ENCODE peak calls at places on chromosomes 4 and X, in five cellular contexts. One of them, this sample, is unnamed.

GRCh38 chr4:185734214-185734613 is 77.8 kb downstream of the SORBS2 start:
- DNase-seq in upper lobe of left lung: no peak
- DNase-seq in cardiac muscle cell: no peak
- DNase-seq in suprapubic skin: no peak
- DNase-seq in stomach: no peak
- DNase-seq in this sample: no peak

GRCh38 chr4:61201562-61202099 is 1.5 kb downstream of the ADGRL3 start:
- DNase-seq in upper lobe of left lung: peak; percentile 77
- DNase-seq in cardiac muscle cell: peak; percentile 12
- DNase-seq in suprapubic skin: peak; percentile 55
- DNase-seq in stomach: no peak
- DNase-seq in this sample: no peak

GRCh38 chr4:108276690-108277089 is 108.0 kb upstream of the LEF1 start:
- DNase-seq in upper lobe of left lung: no peak
- DNase-seq in cardiac muscle cell: no peak
- DNase-seq in suprapubic skin: no peak
- DNase-seq in stomach: no peak
- DNase-seq in this sample: no peak

GRCh38 chr4:168437192-168437938 is 42.9 kb downstream of the DDX60L start:
- DNase-seq in upper lobe of left lung: no peak
- DNase-seq in cardiac muscle cell: no peak
- DNase-seq in suprapubic skin: no peak
- DNase-seq in stomach: no peak
- DNase-seq in this sample: no peak

GRCh38 chr4:145170209-145170608 is 10.2 kb downstream of the OTUD4 start:
- DNase-seq in upper lobe of left lung: no peak
- DNase-seq in cardiac muscle cell: peak; percentile 23
- DNase-seq in suprapubic skin: no peak
- DNase-seq in stomach: no peak
- DNase-seq in this sample: no peak

GRCh38 chr4:126821152-126821551 is 811.6 kb upstream of the INTU start:
- DNase-seq in upper lobe of left lung: no peak
- DNase-seq in cardiac muscle cell: no peak
- DNase-seq in suprapubic skin: no peak
- DNase-seq in stomach: no peak
- DNase-seq in this sample: no peak

GRCh38 chr4:184168406-184169019 is 49.2 kb downstream of the ENPP6 start:
- DNase-seq in upper lobe of left lung: peak; percentile 96
- DNase-seq in cardiac muscle cell: peak; percentile 85
- DNase-seq in suprapubic skin: peak; percentile 78
- DNase-seq in stomach: peak; percentile 81
- DNase-seq in this sample: peak; percentile 22

GRCh38 chr4:16745009-16745408 is 153.4 kb downstream of the LDB2 start:
- DNase-seq in upper lobe of left lung: no peak
- DNase-seq in cardiac muscle cell: no peak
- DNase-seq in suprapubic skin: no peak
- DNase-seq in stomach: no peak
- DNase-seq in this sample: no peak

GRCh38 chr4:86891785-86892638 is at the start of gene C4orf36:
- DNase-seq in upper lobe of left lung: peak; percentile 93
- DNase-seq in cardiac muscle cell: peak; percentile 65
- DNase-seq in suprapubic skin: peak; percentile 88
- DNase-seq in stomach: peak; percentile 79
- DNase-seq in this sample: no peak

GRCh38 chrX:71533850-71534515 is 1.1 kb downstream of the OGT start:
- DNase-seq in upper lobe of left lung: no peak
- DNase-seq in cardiac muscle cell: peak; percentile 59
- DNase-seq in suprapubic skin: peak; percentile 75
- DNase-seq in stomach: peak; percentile 34
- DNase-seq in this sample: peak; percentile 38

GRCh38 chrX:107449490-107450175 is at the start of gene FRMPD3:
- DNase-seq in upper lobe of left lung: peak; percentile 70
- DNase-seq in cardiac muscle cell: peak; percentile 72
- DNase-seq in suprapubic skin: no peak
- DNase-seq in stomach: no peak
- DNase-seq in this sample: peak; percentile 2

GRCh38 chrX:110215411-110215810 is 102.5 kb downstream of the AMMECR1 start:
- DNase-seq in upper lobe of left lung: no peak
- DNase-seq in cardiac muscle cell: no peak
- DNase-seq in suprapubic skin: no peak
- DNase-seq in stomach: no peak
- DNase-seq in this sample: no peak

GRCh38 chr4:10761903-10762302 is 77.3 kb upstream of the CLNK start:
- DNase-seq in upper lobe of left lung: no peak
- DNase-seq in cardiac muscle cell: no peak
- DNase-seq in suprapubic skin: no peak
- DNase-seq in stomach: no peak
- DNase-seq in this sample: no peak

GRCh38 chr4:1380368-1381151 is 25.7 kb downstream of the NKX1-1 start:
- DNase-seq in upper lobe of left lung: peak; percentile 74
- DNase-seq in cardiac muscle cell: no peak
- DNase-seq in suprapubic skin: peak; percentile 49
- DNase-seq in stomach: no peak
- DNase-seq in this sample: no peak

GRCh38 chrX:109920325-109920724 is 82.6 kb upstream of the TMEM164 start:
- DNase-seq in upper lobe of left lung: no peak
- DNase-seq in cardiac muscle cell: no peak
- DNase-seq in suprapubic skin: no peak
- DNase-seq in stomach: no peak
- DNase-seq in this sample: no peak

GRCh38 chrX:71098302-71098701 is 2.7 kb downstream of the FOXO4 start:
- DNase-seq in upper lobe of left lung: no peak
- DNase-seq in cardiac muscle cell: peak; percentile 65
- DNase-seq in suprapubic skin: peak; percentile 75
- DNase-seq in stomach: peak; percentile 60
- DNase-seq in this sample: peak; percentile 79

GRCh38 chr4:80073362-80074008 is 456 bp upstream of the ANTXR2 start:
- DNase-seq in upper lobe of left lung: no peak
- DNase-seq in cardiac muscle cell: no peak
- DNase-seq in suprapubic skin: no peak
- DNase-seq in stomach: no peak
- DNase-seq in this sample: no peak

GRCh38 chr4:53321988-53322289 is 43.9 kb downstream of the SCFD2 start:
- DNase-seq in upper lobe of left lung: no peak
- DNase-seq in cardiac muscle cell: no peak
- DNase-seq in suprapubic skin: no peak
- DNase-seq in stomach: no peak
- DNase-seq in this sample: no peak

GRCh38 chr4:53322696-53323095 is 43.2 kb downstream of the SCFD2 start:
- DNase-seq in upper lobe of left lung: no peak
- DNase-seq in cardiac muscle cell: no peak
- DNase-seq in suprapubic skin: no peak
- DNase-seq in stomach: no peak
- DNase-seq in this sample: no peak

GRCh38 chr4:53326535-53326934 is 39.3 kb downstream of the SCFD2 start:
- DNase-seq in upper lobe of left lung: no peak
- DNase-seq in cardiac muscle cell: no peak
- DNase-seq in suprapubic skin: no peak
- DNase-seq in stomach: no peak
- DNase-seq in this sample: no peak

DNA sequence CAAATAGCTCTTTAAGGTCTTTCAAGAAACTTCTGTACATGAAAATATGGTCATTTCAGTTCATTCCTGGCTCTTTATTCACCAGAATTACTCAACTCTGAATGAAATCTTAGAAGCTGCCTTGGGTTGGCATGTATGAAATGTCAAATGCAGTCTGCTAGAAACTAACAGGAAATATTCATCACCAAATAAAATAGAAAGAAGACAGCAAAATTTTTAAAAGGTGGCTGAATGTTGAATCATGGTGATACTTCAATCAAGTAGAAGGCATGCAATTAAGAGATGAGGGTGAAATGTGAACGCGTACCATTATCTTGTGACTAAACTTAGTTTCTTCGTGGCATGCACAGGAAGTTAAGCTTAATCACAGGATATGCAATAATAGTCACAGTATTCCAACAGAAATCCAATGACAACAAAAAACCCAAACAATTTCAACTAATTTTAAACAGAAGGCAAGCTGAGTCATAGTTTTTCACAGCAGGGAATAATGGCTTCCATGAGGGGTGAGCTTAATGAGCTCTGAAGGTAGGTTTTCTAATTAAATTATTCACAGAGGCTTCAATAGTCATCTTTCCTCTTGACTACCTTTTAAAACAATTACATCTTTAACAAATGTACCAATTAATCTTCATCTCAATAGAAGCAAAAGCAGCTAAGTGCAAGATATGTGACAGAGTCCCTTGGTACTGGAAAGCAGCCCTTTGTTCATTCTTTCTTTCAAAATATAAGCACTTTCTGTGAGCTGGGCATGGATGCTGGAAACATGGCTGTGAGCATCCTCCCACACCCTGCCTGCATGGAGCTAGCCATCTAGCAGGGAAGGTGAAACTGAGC is 44.5 kb downstream of the SCFD2 start:
- DNase-seq in upper lobe of left lung: no peak
- DNase-seq in cardiac muscle cell: no peak
- DNase-seq in suprapubic skin: no peak
- DNase-seq in stomach: no peak
- DNase-seq in this sample: no peak
- H3K4me3 ChIP-seq in upper lobe of left lung: no peak overlapping the region
- H3K4me3 ChIP-seq in cardiac muscle cell: no peak overlapping the region
- H3K4me3 ChIP-seq in suprapubic skin: no peak overlapping the region
- H3K4me3 ChIP-seq in stomach: no peak overlapping the region
- H3K4me3 ChIP-seq in this sample: no peak overlapping the region

GRCh38 chrX:42090395-42090794 is 167.0 kb upstream of the CASK start:
- DNase-seq in upper lobe of left lung: no peak
- DNase-seq in cardiac muscle cell: no peak
- DNase-seq in suprapubic skin: no peak
- DNase-seq in stomach: no peak
- DNase-seq in this sample: no peak
- H3K4me1 ChIP-seq in upper lobe of left lung: no peaks in the 10 kb centered on the region
- H3K4me1 ChIP-seq in cardiac muscle cell: peaks cover 5% of the 10 kb centered on the region
- H3K4me1 ChIP-seq in suprapubic skin: no peaks in the 10 kb centered on the region
- H3K4me1 ChIP-seq in stomach: no peaks in the 10 kb centered on the region
- H3K4me1 ChIP-seq in this sample: no peaks in the 10 kb centered on the region

GRCh38 chrX:2928127-2928582 is 984 bp downstream of the ARSD start:
- DNase-seq in upper lobe of left lung: peak; percentile 85
- DNase-seq in cardiac muscle cell: peak; percentile 67
- DNase-seq in suprapubic skin: peak; percentile 76
- DNase-seq in stomach: peak; percentile 54
- DNase-seq in this sample: peak; percentile 0
- H3K4me3 ChIP-seq in upper lobe of left lung: peak overlapping the region; percentile 86
- H3K4me3 ChIP-seq in cardiac muscle cell: peak overlapping the region; percentile 74
- H3K4me3 ChIP-seq in suprapubic skin: peak overlapping the region; percentile 61
- H3K4me3 ChIP-seq in stomach: peak overlapping the region; percentile 71
- H3K4me3 ChIP-seq in this sample: no peak overlapping the region

DNA sequence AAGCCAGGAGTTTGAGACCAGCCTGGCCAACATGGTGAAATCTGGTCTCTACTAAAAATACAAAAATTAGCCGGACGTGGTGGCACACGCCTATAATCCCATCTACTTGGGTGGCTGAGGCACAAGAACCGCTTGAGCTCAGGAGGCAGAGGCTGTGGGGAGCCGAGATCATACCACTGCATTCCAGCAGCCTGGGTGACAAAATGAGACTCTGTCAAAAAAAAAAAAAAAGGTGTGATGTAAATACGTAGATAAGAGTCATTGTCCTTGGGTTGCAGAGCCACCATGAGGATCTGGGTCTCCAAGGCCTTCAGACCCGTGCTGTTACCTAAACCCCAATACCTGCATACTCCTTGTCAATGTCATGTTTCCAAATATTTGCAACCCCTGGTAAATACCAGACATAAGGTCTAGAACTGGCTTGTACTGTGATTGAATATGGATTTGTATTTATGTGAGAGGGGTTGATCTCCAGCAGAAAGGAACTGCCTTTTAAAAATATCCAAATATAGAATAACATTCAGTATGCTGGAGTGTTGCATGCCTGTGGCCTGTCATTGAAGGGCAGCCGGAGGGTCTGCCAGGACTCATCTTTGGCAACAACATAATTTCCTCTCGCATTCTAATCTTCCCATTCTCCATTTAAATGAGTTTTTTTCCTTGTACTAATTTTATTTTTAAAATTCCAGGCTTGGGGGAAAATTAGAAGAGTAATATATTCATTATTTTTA is 40.4 kb downstream of the ATXN3L start:
- DNase-seq in upper lobe of left lung: no peak
- DNase-seq in cardiac muscle cell: no peak
- DNase-seq in suprapubic skin: no peak
- DNase-seq in stomach: no peak
- DNase-seq in this sample: no peak
- H3K4me1 ChIP-seq in upper lobe of left lung: no peaks in the 10 kb centered on the region
- H3K4me1 ChIP-seq in cardiac muscle cell: no peaks in the 10 kb centered on the region
- H3K4me1 ChIP-seq in suprapubic skin: no peaks in the 10 kb centered on the region
- H3K4me1 ChIP-seq in stomach: no peaks in the 10 kb centered on the region
- H3K4me1 ChIP-seq in this sample: no peaks in the 10 kb centered on the region

GRCh38 chrX:25018682-25019081 is 2.9 kb upstream of the ARX start:
- DNase-seq in upper lobe of left lung: no peak
- DNase-seq in cardiac muscle cell: no peak
- DNase-seq in suprapubic skin: no peak
- DNase-seq in stomach: no peak
- DNase-seq in this sample: no peak

GRCh38 chrX:25016361-25016671 is 551 bp upstream of the ARX start:
- DNase-seq in upper lobe of left lung: peak; percentile 34
- DNase-seq in cardiac muscle cell: no peak
- DNase-seq in suprapubic skin: no peak
- DNase-seq in stomach: no peak
- DNase-seq in this sample: no peak

GRCh38 chrX:25015486-25016360 is at the start of gene ARX:
- DNase-seq in upper lobe of left lung: peak; percentile 72
- DNase-seq in cardiac muscle cell: peak; percentile 96
- DNase-seq in suprapubic skin: no peak
- DNase-seq in stomach: no peak
- DNase-seq in this sample: no peak

GRCh38 chrX:25016938-25017598 is 1.3 kb upstream of the ARX start:
- DNase-seq in upper lobe of left lung: no peak
- DNase-seq in cardiac muscle cell: no peak
- DNase-seq in suprapubic skin: no peak
- DNase-seq in stomach: no peak
- DNase-seq in this sample: no peak

DNA sequence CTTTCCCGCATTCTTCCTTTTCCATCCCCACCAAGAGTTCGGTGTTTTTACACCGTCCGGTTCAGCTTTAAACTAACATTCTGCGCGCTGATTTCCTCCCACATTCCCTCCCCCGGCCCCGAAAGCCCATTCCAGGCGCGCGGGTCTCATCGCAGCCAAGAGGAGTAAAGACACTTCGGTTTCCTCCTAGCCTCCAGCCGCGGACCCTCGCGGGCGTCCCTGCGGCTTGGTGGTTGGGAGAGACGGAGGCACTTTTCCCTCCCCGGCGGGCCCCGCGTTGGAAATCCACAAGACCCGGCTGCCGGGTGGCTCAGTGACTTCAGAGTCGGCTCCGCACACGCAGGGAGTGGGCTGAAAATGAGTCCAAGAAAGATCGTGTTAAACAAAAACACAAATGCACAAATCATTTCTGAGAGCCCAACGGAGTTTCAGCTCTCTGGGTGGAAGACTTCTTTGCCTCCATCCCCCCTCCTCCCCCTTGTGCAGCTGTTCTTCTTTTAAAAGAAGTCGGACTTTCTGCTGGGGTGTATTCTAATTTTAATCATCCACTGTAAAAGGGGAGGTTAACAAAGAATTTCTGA is 2.0 kb upstream of the ARX start:
- DNase-seq in upper lobe of left lung: peak; percentile 43
- DNase-seq in cardiac muscle cell: peak; percentile 58
- DNase-seq in suprapubic skin: no peak
- DNase-seq in stomach: no peak
- DNase-seq in this sample: no peak
- H3K4me3 ChIP-seq in upper lobe of left lung: no peak overlapping the region
- H3K4me3 ChIP-seq in cardiac muscle cell: no peak overlapping the region
- H3K4me3 ChIP-seq in suprapubic skin: no peak overlapping the region
- H3K4me3 ChIP-seq in stomach: no peak overlapping the region
- H3K4me3 ChIP-seq in this sample: no peak overlapping the region

This sample was measured in CD8-positive, alpha-beta memory T cell.